ENCODE peak calls at places on chromosomes 5 and 9, in seven cellular contexts. W, Y, X, L, T, E and V are unnamed samples.

GRCh38 chr5:113230711-113231652 is 203.8 kb downstream of the TSSK1B start:
- DNase-seq in W (no peak), Y (no peak), X (peak), L (no peak), T (no peak), E (no peak), V (no peak)

GRCh38 chr5:1685076-1685475 is 114.6 kb downstream of the MRPL36 start:
- DNase-seq in W (no peak), Y (no peak), X (no peak), L (no peak), T (no peak), E (no peak), V (no peak)

GRCh38 chr5:143513720-143514119 is 110.2 kb upstream of the NR3C1 start:
- DNase-seq in W (no peak), Y (no peak), X (no peak), L (no peak), T (no peak), E (no peak), V (no peak)

GRCh38 chr9:134551657-134552348 is 89.8 kb upstream of the COL5A1 start:
- DNase-seq in W (no peak), Y (no peak), X (peak), L (no peak), T (peak), E (no peak), V (no peak)

GRCh38 chr5:58800861-58801540 is 218.1 kb downstream of the RAB3C start:
- DNase-seq in W (no peak), Y (no peak), X (no peak), L (no peak), T (no peak), E (no peak), V (no peak)

GRCh38 chr9:76571288-76572204 is 112.6 kb downstream of the GCNT1 start:
- DNase-seq in W (peak), Y (no peak), X (no peak), L (no peak), T (peak), E (no peak), V (peak)

GRCh38 chr9:35254237-35254636 is 92.4 kb downstream of the UNC13B start:
- DNase-seq in W (no peak), Y (no peak), X (no peak), L (no peak), T (no peak), E (no peak), V (no peak)

GRCh38 chr5:173327948-173328895 is at the start of gene STC2:
- DNase-seq in W (peak), Y (peak), X (no peak), L (peak), T (no peak), E (no peak), V (peak)

GRCh38 chr9:69818946-69819345 is 1.7 kb upstream of the CFAP95 start:
- DNase-seq in W (no peak), Y (no peak), X (no peak), L (no peak), T (no peak), E (no peak), V (no peak)

GRCh38 chr5:133665571-133665970 is 53.2 kb upstream of the FSTL4 start:
- DNase-seq in W (no peak), Y (no peak), X (no peak), L (no peak), T (no peak), E (no peak), V (no peak)

GRCh38 chr9:123107639-123108285 is 74.3 kb downstream of the GPR21 start:
- DNase-seq in W (no peak), Y (no peak), X (no peak), L (no peak), T (no peak), E (no peak), V (no peak)

GRCh38 chr5:160727296-160727997 is 124.6 kb downstream of the ATP10B start:
- DNase-seq in W (no peak), Y (no peak), X (no peak), L (no peak), T (no peak), E (no peak), V (no peak)

GRCh38 chr5:153699035-153699434 is 208.6 kb downstream of the GRIA1 start:
- DNase-seq in W (no peak), Y (no peak), X (no peak), L (no peak), T (no peak), E (no peak), V (no peak)

GRCh38 chr5:69136296-69136695 is 30.7 kb upstream of the CCNB1 start:
- DNase-seq in W (peak), Y (no peak), X (no peak), L (no peak), T (no peak), E (no peak), V (peak)

GRCh38 chr9:113255431-113255830 is 19.9 kb downstream of the CDC26 start:
- DNase-seq in W (no peak), Y (no peak), X (no peak), L (no peak), T (no peak), E (no peak), V (no peak)

GRCh38 chr5:149750596-149750995 is 20.5 kb downstream of the PPARGC1B start:
- DNase-seq in W (no peak), Y (no peak), X (no peak), L (no peak), T (no peak), E (no peak), V (no peak)

GRCh38 chr5:156474251-156474650 is 147.3 kb downstream of the SGCD start:
- DNase-seq in W (no peak), Y (no peak), X (no peak), L (no peak), T (no peak), E (peak), V (no peak)

GRCh38 chr5:55593115-55593472 is 58.3 kb upstream of the PLPP1 start:
- DNase-seq in W (no peak), Y (no peak), X (no peak), L (no peak), T (no peak), E (no peak), V (no peak)

GRCh38 chr5:140764177-140765020 is 21.5 kb upstream of the PCDHA1 start:
- DNase-seq in W (no peak), Y (no peak), X (no peak), L (no peak), T (no peak), E (no peak), V (no peak)

GRCh38 chr9:109469646-109470358 is 28.3 kb downstream of the PTPN3 start:
- DNase-seq in W (peak), Y (peak), X (peak), L (peak), T (peak), E (peak), V (peak)

GRCh38 chr9:35660966-35661413 is 2.9 kb downstream of the CCDC107 start:
- DNase-seq in W (no peak), Y (no peak), X (no peak), L (no peak), T (no peak), E (peak), V (no peak)

GRCh38 chr5:128403350-128403749 is 134.7 kb downstream of the FBN2 start:
- DNase-seq in W (no peak), Y (no peak), X (no peak), L (no peak), T (no peak), E (no peak), V (no peak)
- TF ChIP-seq CTCF in W (no peak), Y (no peak), X (no peak), L (no peak), T (no peak), E (no peak), V (no peak)

GRCh38 chr9:120439147-120439546 is 140.8 kb downstream of the CDK5RAP2 start:
- DNase-seq in W (no peak), Y (no peak), X (no peak), L (peak), T (no peak), E (no peak), V (no peak)
- TF ChIP-seq CTCF in W (peak), Y (peak), X (peak), L (peak), T (peak), E (peak), V (no peak)

GRCh38 chr9:14445946-14446345 is 132.0 kb upstream of the NFIB start:
- DNase-seq in W (no peak), Y (no peak), X (no peak), L (no peak), T (no peak), E (no peak), V (no peak)

GRCh38 chr9:14438232-14438966 is 124.5 kb upstream of the NFIB start:
- DNase-seq in W (no peak), Y (no peak), X (no peak), L (no peak), T (no peak), E (no peak), V (no peak)

GRCh38 chr9:14439555-14439954 is 125.6 kb upstream of the NFIB start:
- DNase-seq in W (no peak), Y (no peak), X (no peak), L (no peak), T (no peak), E (no peak), V (no peak)

GRCh38 chr9:14440062-14440461 is 126.1 kb upstream of the NFIB start:
- DNase-seq in W (no peak), Y (no peak), X (no peak), L (no peak), T (no peak), E (no peak), V (no peak)

DNA sequence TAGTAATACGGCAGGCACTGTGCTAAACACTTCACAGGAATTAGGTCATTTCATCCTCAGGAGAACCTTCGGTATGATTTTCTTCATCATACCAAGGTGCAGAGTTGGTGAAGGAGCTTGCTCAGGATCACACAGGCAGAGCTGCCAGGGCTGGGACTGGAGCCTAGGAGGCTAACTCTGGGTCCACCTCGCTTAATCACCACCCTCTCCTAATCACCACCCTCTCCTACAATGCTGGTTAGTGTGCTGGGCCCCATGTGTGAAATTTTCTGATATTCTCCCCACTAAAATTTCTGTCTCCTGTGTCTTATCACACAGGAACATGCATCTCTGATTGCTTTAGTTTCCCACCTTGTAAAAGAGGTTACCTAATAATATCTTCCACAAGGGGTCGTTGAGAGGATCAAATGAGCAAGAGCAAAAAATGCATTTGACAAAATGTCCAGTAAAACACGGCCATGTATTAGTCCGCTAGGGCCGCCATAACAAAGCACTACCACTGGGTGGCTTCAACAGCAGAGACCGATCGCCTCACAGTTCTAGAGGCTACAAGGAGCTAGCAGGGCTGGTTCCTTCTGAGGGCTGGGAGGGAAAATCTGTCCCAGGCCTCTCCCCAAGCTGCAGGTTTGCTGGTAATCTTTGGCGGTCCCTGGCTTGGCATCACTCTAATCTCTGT is 128.2 kb upstream of the NFIB start:
- DNase-seq in W (no peak), Y (peak), X (no peak), L (peak), T (no peak), E (no peak), V (no peak)
- TF ChIP-seq CTCF in W (no peak), Y (peak), X (no peak), L (peak), T (no peak), E (no peak), V (no peak)

GRCh38 chr5:79829260-79829659 is 139.6 kb downstream of the CMYA5 start:
- DNase-seq in W (no peak), Y (peak), X (no peak), L (peak), T (no peak), E (no peak), V (no peak)
- TF ChIP-seq CTCF in W (peak), Y (peak), X (peak), L (peak), T (no peak), E (no peak), V (no peak)

GRCh38 chr5:162752612-162753011 is 684.8 kb upstream of the CCNG1 start:
- DNase-seq in W (no peak), Y (no peak), X (no peak), L (no peak), T (no peak), E (no peak), V (no peak)
- TF ChIP-seq CTCF in W (no peak), Y (no peak), X (no peak), L (no peak), T (no peak), E (no peak), V (no peak)

GRCh38 chr9:121023064-121023463 is 27.0 kb downstream of the C5 start:
- DNase-seq in W (no peak), Y (no peak), X (peak), L (no peak), T (no peak), E (no peak), V (peak)
- TF ChIP-seq CTCF in W (no peak), Y (peak), X (peak), L (peak), T (peak), E (no peak), V (no peak)

DNA sequence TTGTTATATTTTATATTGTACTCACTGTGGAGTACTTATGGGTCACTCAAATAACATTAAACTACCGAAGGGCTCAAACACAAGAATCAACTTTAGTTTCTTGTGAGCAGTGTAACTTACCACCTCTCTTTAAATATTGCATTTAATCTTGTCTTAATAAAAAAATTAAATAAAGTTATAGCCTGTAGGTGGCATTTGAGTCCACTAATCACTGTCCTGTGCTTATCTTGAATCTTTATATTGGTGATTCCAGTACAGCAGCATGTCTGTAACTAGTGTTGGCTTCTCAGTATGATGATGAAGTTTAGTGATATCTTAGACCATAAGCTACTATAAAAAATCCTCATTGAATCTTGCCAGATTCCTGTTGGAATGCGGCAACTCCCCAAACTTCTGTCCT is 313.8 kb downstream of the FAM170A start:
- DNase-seq in W (no peak), Y (no peak), X (peak), L (no peak), T (no peak), E (no peak), V (no peak)
- TF ChIP-seq CTCF in W (no peak), Y (no peak), X (no peak), L (no peak), T (no peak), E (no peak), V (no peak)

DNA sequence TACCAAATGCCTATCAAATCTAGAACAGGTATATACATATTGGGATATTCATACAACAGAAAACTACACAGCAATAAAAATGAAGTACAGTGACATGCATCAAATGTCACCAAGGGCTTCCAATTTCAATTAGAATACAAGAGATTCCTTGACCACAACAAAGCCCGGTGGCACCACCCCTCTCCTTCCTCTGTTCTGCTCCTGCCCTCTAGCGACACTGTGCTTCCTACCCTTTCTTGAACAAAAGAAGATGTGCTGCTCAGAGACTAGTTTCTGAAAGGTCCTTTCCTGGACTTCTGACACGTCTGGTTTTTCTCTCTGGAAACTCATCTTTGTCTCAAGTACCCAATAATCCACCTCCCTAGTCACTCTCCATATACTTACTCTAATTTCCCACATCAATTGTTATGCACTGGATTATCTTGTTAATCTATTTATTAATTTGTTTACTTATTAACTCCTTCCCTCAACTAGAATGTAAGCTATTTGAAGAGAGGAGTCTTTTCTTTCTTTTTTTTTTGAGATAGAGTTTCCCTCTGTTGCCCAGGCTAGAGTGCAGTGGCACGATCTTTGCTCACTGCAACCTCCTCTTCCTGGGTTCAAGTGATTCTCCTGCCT is 70.4 kb upstream of the CTSV start:
- DNase-seq in W (peak), Y (no peak), X (no peak), L (peak), T (no peak), E (no peak), V (peak)
- TF ChIP-seq CTCF in W (peak), Y (peak), X (peak), L (peak), T (peak), E (peak), V (peak)